ENCODE peak calls at places on chromosome X, in ten cellular contexts. One of them, this sample, is unnamed.

GRCh38 chrX:275967-276587 is 5.1 kb upstream of the PLCXD1 start:
- DNase-seq in chondrocyte: peak
- DNase-seq in AG09309: no peak
- DNase-seq in GM10248: peak
- DNase-seq in AG09319: no peak
- DNase-seq in SIG-M5: no peak
- DNase-seq in DND-41: no peak
- DNase-seq in left cardiac atrium: peak
- DNase-seq in activated naive CD4-positive, alpha-beta T cell: no peak
- DNase-seq in EH: peak
- DNase-seq in this sample: peak

GRCh38 chrX:40091691-40092421 is 5.9 kb downstream of the BCOR start:
- DNase-seq in chondrocyte: no peak
- DNase-seq in AG09309: no peak
- DNase-seq in GM10248: no peak
- DNase-seq in AG09319: no peak
- DNase-seq in SIG-M5: no peak
- DNase-seq in DND-41: no peak
- DNase-seq in left cardiac atrium: no peak
- DNase-seq in activated naive CD4-positive, alpha-beta T cell: no peak
- DNase-seq in EH: no peak
- DNase-seq in this sample: no peak

GRCh38 chrX:50770702-50771101 is 43.3 kb downstream of the SHROOM4 start:
- DNase-seq in chondrocyte: no peak
- DNase-seq in AG09309: no peak
- DNase-seq in GM10248: no peak
- DNase-seq in AG09319: no peak
- DNase-seq in SIG-M5: no peak
- DNase-seq in DND-41: no peak
- DNase-seq in left cardiac atrium: no peak
- DNase-seq in activated naive CD4-positive, alpha-beta T cell: no peak
- DNase-seq in EH: no peak
- DNase-seq in this sample: no peak

GRCh38 chrX:120791013-120791643 is 84.5 kb downstream of the CT47B1 start:
- DNase-seq in chondrocyte: no peak
- DNase-seq in AG09309: peak
- DNase-seq in GM10248: no peak
- DNase-seq in AG09319: peak
- DNase-seq in SIG-M5: no peak
- DNase-seq in DND-41: no peak
- DNase-seq in left cardiac atrium: peak
- DNase-seq in activated naive CD4-positive, alpha-beta T cell: no peak
- DNase-seq in EH: peak
- DNase-seq in this sample: peak

GRCh38 chrX:11886745-11887144 is 128.7 kb downstream of the MSL3 start:
- DNase-seq in chondrocyte: no peak
- DNase-seq in AG09309: no peak
- DNase-seq in GM10248: no peak
- DNase-seq in AG09319: no peak
- DNase-seq in SIG-M5: no peak
- DNase-seq in DND-41: no peak
- DNase-seq in left cardiac atrium: no peak
- DNase-seq in activated naive CD4-positive, alpha-beta T cell: no peak
- DNase-seq in EH: peak
- DNase-seq in this sample: no peak

GRCh38 chrX:153966283-153966688 is 5.3 kb downstream of the HCFC1 start:
- DNase-seq in chondrocyte: no peak
- DNase-seq in AG09309: no peak
- DNase-seq in GM10248: no peak
- DNase-seq in AG09319: no peak
- DNase-seq in SIG-M5: no peak
- DNase-seq in DND-41: no peak
- DNase-seq in left cardiac atrium: no peak
- DNase-seq in activated naive CD4-positive, alpha-beta T cell: no peak
- DNase-seq in EH: no peak
- DNase-seq in this sample: no peak

GRCh38 chrX:129934952-129935351 is 29.0 kb downstream of the UTP14A start:
- DNase-seq in chondrocyte: no peak
- DNase-seq in AG09309: no peak
- DNase-seq in GM10248: no peak
- DNase-seq in AG09319: no peak
- DNase-seq in SIG-M5: no peak
- DNase-seq in DND-41: no peak
- DNase-seq in left cardiac atrium: no peak
- DNase-seq in activated naive CD4-positive, alpha-beta T cell: no peak
- DNase-seq in EH: no peak
- DNase-seq in this sample: no peak

GRCh38 chrX:18490816-18491215 is 65.4 kb downstream of the CDKL5 start:
- DNase-seq in chondrocyte: no peak
- DNase-seq in AG09309: no peak
- DNase-seq in GM10248: no peak
- DNase-seq in AG09319: no peak
- DNase-seq in SIG-M5: no peak
- DNase-seq in DND-41: no peak
- DNase-seq in left cardiac atrium: no peak
- DNase-seq in activated naive CD4-positive, alpha-beta T cell: no peak
- DNase-seq in EH: peak
- DNase-seq in this sample: no peak

GRCh38 chrX:23888887-23889501 is 18.7 kb downstream of the APOO start:
- DNase-seq in chondrocyte: no peak
- DNase-seq in AG09309: no peak
- DNase-seq in GM10248: no peak
- DNase-seq in AG09319: no peak
- DNase-seq in SIG-M5: no peak
- DNase-seq in DND-41: no peak
- DNase-seq in left cardiac atrium: no peak
- DNase-seq in activated naive CD4-positive, alpha-beta T cell: no peak
- DNase-seq in EH: peak
- DNase-seq in this sample: no peak

GRCh38 chrX:7582191-7582590 is 260.8 kb upstream of the VCX start:
- DNase-seq in chondrocyte: no peak
- DNase-seq in AG09309: no peak
- DNase-seq in GM10248: no peak
- DNase-seq in AG09319: no peak
- DNase-seq in SIG-M5: no peak
- DNase-seq in DND-41: no peak
- DNase-seq in left cardiac atrium: no peak
- DNase-seq in activated naive CD4-positive, alpha-beta T cell: no peak
- DNase-seq in EH: no peak
- DNase-seq in this sample: no peak

GRCh38 chrX:153533041-153533565 is 15.7 kb downstream of the ATP2B3 start:
- DNase-seq in chondrocyte: no peak
- DNase-seq in AG09309: no peak
- DNase-seq in GM10248: no peak
- DNase-seq in AG09319: no peak
- DNase-seq in SIG-M5: no peak
- DNase-seq in DND-41: no peak
- DNase-seq in left cardiac atrium: no peak
- DNase-seq in activated naive CD4-positive, alpha-beta T cell: no peak
- DNase-seq in EH: no peak
- DNase-seq in this sample: no peak

GRCh38 chrX:109773374-109773773 is 40.3 kb upstream of the ACSL4 start:
- DNase-seq in chondrocyte: no peak
- DNase-seq in AG09309: no peak
- DNase-seq in GM10248: no peak
- DNase-seq in AG09319: no peak
- DNase-seq in SIG-M5: no peak
- DNase-seq in DND-41: no peak
- DNase-seq in left cardiac atrium: no peak
- DNase-seq in activated naive CD4-positive, alpha-beta T cell: no peak
- DNase-seq in EH: no peak
- DNase-seq in this sample: no peak

GRCh38 chrX:1686642-1687041 is 71.8 kb downstream of the ASMT start:
- DNase-seq in chondrocyte: no peak
- DNase-seq in AG09309: peak
- DNase-seq in GM10248: no peak
- DNase-seq in AG09319: no peak
- DNase-seq in SIG-M5: no peak
- DNase-seq in DND-41: no peak
- DNase-seq in left cardiac atrium: no peak
- DNase-seq in activated naive CD4-positive, alpha-beta T cell: no peak
- DNase-seq in EH: peak
- DNase-seq in this sample: no peak

GRCh38 chrX:44012484-44013096 is 39.4 kb upstream of the NDP start:
- DNase-seq in chondrocyte: no peak
- DNase-seq in AG09309: peak
- DNase-seq in GM10248: no peak
- DNase-seq in AG09319: peak
- DNase-seq in SIG-M5: peak
- DNase-seq in DND-41: peak
- DNase-seq in left cardiac atrium: peak
- DNase-seq in activated naive CD4-positive, alpha-beta T cell: no peak
- DNase-seq in EH: peak
- DNase-seq in this sample: no peak

GRCh38 chrX:120790118-120790517 is 85.5 kb downstream of the CT47B1 start:
- DNase-seq in chondrocyte: no peak
- DNase-seq in AG09309: peak
- DNase-seq in GM10248: peak
- DNase-seq in AG09319: peak
- DNase-seq in SIG-M5: no peak
- DNase-seq in DND-41: peak
- DNase-seq in left cardiac atrium: no peak
- DNase-seq in activated naive CD4-positive, alpha-beta T cell: no peak
- DNase-seq in EH: peak
- DNase-seq in this sample: peak

GRCh38 chrX:53084863-53085262 is 2.7 kb downstream of the TSPYL2 start:
- DNase-seq in chondrocyte: no peak
- DNase-seq in AG09309: no peak
- DNase-seq in GM10248: no peak
- DNase-seq in AG09319: no peak
- DNase-seq in SIG-M5: no peak
- DNase-seq in DND-41: no peak
- DNase-seq in left cardiac atrium: no peak
- DNase-seq in activated naive CD4-positive, alpha-beta T cell: no peak
- DNase-seq in EH: no peak
- DNase-seq in this sample: no peak

GRCh38 chrX:48509245-48509590 is 426 bp downstream of the PORCN start:
- DNase-seq in chondrocyte: no peak
- DNase-seq in AG09309: no peak
- DNase-seq in GM10248: no peak
- DNase-seq in AG09319: no peak
- DNase-seq in SIG-M5: no peak
- DNase-seq in DND-41: no peak
- DNase-seq in left cardiac atrium: no peak
- DNase-seq in activated naive CD4-positive, alpha-beta T cell: no peak
- DNase-seq in EH: no peak
- DNase-seq in this sample: no peak

GRCh38 chrX:27883468-27884092 is 75.8 kb downstream of the MAGEB10 start:
- DNase-seq in chondrocyte: no peak
- DNase-seq in AG09309: no peak
- DNase-seq in GM10248: no peak
- DNase-seq in AG09319: no peak
- DNase-seq in SIG-M5: no peak
- DNase-seq in DND-41: no peak
- DNase-seq in left cardiac atrium: no peak
- DNase-seq in activated naive CD4-positive, alpha-beta T cell: no peak
- DNase-seq in EH: peak
- DNase-seq in this sample: no peak

This sample was measured in uterus.